ENCODE peak calls at places on chromosomes 11 and 22, in five cellular contexts. J is IMR-90, G is cardiac fibroblast, Z is RWPE2, T is H9. P is an unnamed sample.

GRCh38 chr11:101487775-101488174 is 96.0 kb downstream of the TRPC6 start:
- DNase-seq in J (peak), T (no peak), G (peak), Z (no peak), P (no peak)

GRCh38 chr11:113289341-113290187 is 24.8 kb upstream of the TTC12 start:
- DNase-seq in J (peak), T (peak), Z (no peak), G (peak), P (no peak)

GRCh38 chr11:14112721-14113120 is 150.2 kb downstream of the SPON1 start:
- DNase-seq in T (no peak), G (no peak), J (no peak), Z (no peak), P (no peak)

GRCh38 chr11:77106321-77106720 is 3.7 kb downstream of the OMP start:
- DNase-seq in Z (no peak), J (no peak), T (no peak), G (no peak), P (no peak)

GRCh38 chr22:45777046-45777851 is 105.6 kb downstream of the ATXN10 start:
- DNase-seq in Z (no peak), G (peak), J (peak), T (no peak), P (no peak)

GRCh38 chr11:8671242-8671641 is 11.2 kb downstream of the TRIM66 start:
- DNase-seq in T (peak), G (peak), J (peak), Z (no peak), P (no peak)

GRCh38 chr11:8168485-8169257 is at the start of gene RIC3:
- DNase-seq in Z (no peak), T (peak), J (no peak), G (no peak), P (peak)

GRCh38 chr11:36196476-36197099 is 92.6 kb downstream of the COMMD9 start:
- DNase-seq in G (peak), T (no peak), J (peak), Z (no peak), P (no peak)

GRCh38 chr22:29313126-29314071 is 2.1 kb downstream of the RASL10A start:
- DNase-seq in J (no peak), Z (peak), G (peak), T (peak), P (peak)

GRCh38 chr11:73804712-73805111 is 17.0 kb downstream of the MRPL48 start:
- DNase-seq in G (no peak), T (no peak), J (no peak), Z (no peak), P (no peak)

GRCh38 chr22:24807284-24807950 is 1.4 kb downstream of the SGSM1 start:
- DNase-seq in J (no peak), T (no peak), Z (no peak), G (peak), P (no peak)

GRCh38 chr11:35919244-35919643 is 24.6 kb upstream of the LDLRAD3 start:
- DNase-seq in G (peak), T (no peak), J (peak), Z (no peak), P (no peak)

GRCh38 chr11:60864856-60865513 is 2.4 kb upstream of the ZP1 start:
- DNase-seq in G (no peak), Z (peak), T (no peak), J (no peak), P (peak)

GRCh38 chr11:60860943-60861342 is 5.2 kb upstream of the PTGDR2 start:
- DNase-seq in T (no peak), J (no peak), Z (peak), G (peak), P (peak)

GRCh38 chr22:29353286-29353685 is 35.1 kb downstream of the AP1B1 start:
- DNase-seq in Z (no peak), G (no peak), T (no peak), J (no peak), P (no peak)

GRCh38 chr22:46352691-46353386 is 17.3 kb downstream of the TRMU start:
- DNase-seq in T (peak), J (peak), Z (no peak), G (peak), P (peak)

GRCh38 chr11:126105022-126105747 is 42.5 kb upstream of the CDON start:
- DNase-seq in Z (no peak), G (no peak), J (no peak), T (no peak), P (no peak)

GRCh38 chr22:40325315-40325714 is 21.0 kb upstream of the ADSL start:
- DNase-seq in G (no peak), T (no peak), Z (no peak), J (no peak), P (no peak)

GRCh38 chr11:117375960-117376359 is 48.3 kb downstream of the CEP164 start:
- DNase-seq in G (no peak), J (no peak), Z (no peak), T (no peak), P (no peak)

GRCh38 chr11:44611687-44612437 is 46.4 kb downstream of the CD82 start:
- DNase-seq in J (no peak), T (no peak), G (no peak), Z (no peak), P (no peak)

GRCh38 chr11:118953265-118953664 is 2.8 kb upstream of the UPK2 start:
- DNase-seq in Z (no peak), J (peak), T (peak), G (peak), P (no peak)

GRCh38 chr11:68704887-68705286 is 20.5 kb downstream of the GAL start:
- DNase-seq in J (no peak), G (no peak), Z (no peak), T (peak), P (no peak)

GRCh38 chr22:50726643-50727340 is 11.2 kb upstream of the ACR start:
- DNase-seq in J (no peak), T (no peak), G (no peak), Z (peak), P (peak)
- TF ChIP-seq CTCF in J (no peak), T (peak), G (no peak), Z (no peak), P (no peak)

GRCh38 chr22:38073150-38074130 is 10.5 kb downstream of the SLC16A8 start:
- DNase-seq in G (no peak), Z (no peak), T (no peak), J (no peak), P (no peak)

GRCh38 chr22:38072322-38073149 is 11.4 kb downstream of the SLC16A8 start:
- DNase-seq in Z (no peak), J (no peak), T (no peak), G (no peak), P (no peak)

GRCh38 chr22:38075961-38076360 is 8.0 kb downstream of the SLC16A8 start:
- DNase-seq in J (no peak), T (no peak), G (no peak), Z (no peak), P (no peak)

GRCh38 chr22:38075105-38075825 is 8.7 kb downstream of the SLC16A8 start:
- DNase-seq in Z (no peak), G (no peak), T (no peak), J (no peak), P (no peak)

GRCh38 chr22:38074181-38075104 is 9.5 kb downstream of the SLC16A8 start:
- DNase-seq in G (peak), T (peak), J (peak), Z (no peak), P (no peak)
- TF ChIP-seq CTCF in G (peak), T (peak), J (peak), Z (no peak), P (peak)

GRCh38 chr11:112073941-112074811 is at the start of the genes NKAPD1 and PIH1D2:
- DNase-seq in T (peak), J (peak), G (peak), Z (peak), P (no peak)
- TF ChIP-seq CTCF in T (no peak), J (no peak), G (peak), Z (no peak), P (peak)

GRCh38 chr11:93583490-93583889 is 40.3 kb upstream of the SMCO4 start:
- DNase-seq in J (no peak), T (no peak), G (no peak), Z (no peak), P (no peak)

GRCh38 chr11:93585758-93586157 is 42.6 kb upstream of the SMCO4 start:
- DNase-seq in G (peak), Z (no peak), T (no peak), J (peak), P (no peak)

GRCh38 chr11:93591247-93591898 is 48.2 kb upstream of the SMCO4 start:
- DNase-seq in T (no peak), G (peak), Z (no peak), J (peak), P (no peak)

GRCh38 chr11:93589347-93589746 is 46.2 kb upstream of the SMCO4 start:
- DNase-seq in Z (no peak), J (no peak), T (no peak), G (no peak), P (no peak)

DNA sequence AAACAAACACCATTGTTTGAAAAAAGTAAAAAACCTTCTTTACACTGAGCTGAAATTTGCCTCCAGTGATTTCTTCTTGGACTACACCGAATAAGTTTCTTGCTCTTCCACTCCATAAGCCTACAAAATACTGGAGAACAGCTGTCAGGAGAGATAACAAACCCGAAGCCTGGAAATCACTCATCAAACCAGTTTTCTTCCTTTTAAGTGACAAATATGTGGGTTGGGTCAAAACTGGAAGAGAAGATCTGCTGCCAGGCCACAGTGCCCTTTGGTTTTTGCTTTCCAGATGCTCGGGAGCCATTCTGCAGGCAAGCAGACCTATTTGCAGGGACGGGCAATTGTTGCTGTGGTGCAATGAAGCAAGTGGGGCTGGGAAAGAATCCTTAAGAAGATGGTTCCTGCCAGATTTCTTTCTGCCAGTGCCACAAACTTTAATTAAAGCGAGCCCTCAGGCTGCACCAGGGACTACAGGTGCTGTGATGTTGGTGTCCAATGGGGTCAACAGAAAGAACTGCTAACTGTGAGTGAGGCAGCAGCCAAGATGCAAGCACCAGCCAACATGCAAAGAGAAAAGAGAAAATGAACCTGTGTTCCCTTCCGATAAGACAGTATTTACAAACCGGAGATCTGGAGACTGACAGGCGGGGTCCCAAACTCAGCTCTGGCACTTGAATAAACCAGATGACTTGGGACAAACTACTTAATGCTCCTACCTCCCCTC is 44.8 kb upstream of the SMCO4 start:
- DNase-seq in T (no peak), Z (no peak), J (no peak), G (no peak), P (no peak)
- TF ChIP-seq CTCF in T (no peak), Z (no peak), J (no peak), G (no peak), P (no peak)

GRCh38 chr11:33268945-33269567 is 11.9 kb downstream of the HIPK3 start:
- DNase-seq in G (peak), T (no peak), Z (no peak), J (peak), P (no peak)

GRCh38 chr11:33266418-33267215 is 9.4 kb downstream of the HIPK3 start:
- DNase-seq in J (peak), Z (no peak), G (peak), T (no peak), P (no peak)

GRCh38 chr11:33272338-33273107 is 15.3 kb downstream of the HIPK3 start:
- DNase-seq in T (no peak), Z (no peak), J (no peak), G (no peak), P (no peak)

GRCh38 chr11:33273656-33274055 is 16.5 kb downstream of the HIPK3 start:
- DNase-seq in G (no peak), Z (no peak), T (no peak), J (no peak), P (no peak)

GRCh38 chr11:33269822-33270221 is 12.6 kb downstream of the HIPK3 start:
- DNase-seq in Z (no peak), J (no peak), T (no peak), G (no peak), P (no peak)
- TF ChIP-seq CTCF in Z (no peak), J (no peak), T (no peak), G (no peak), P (no peak)

GRCh38 chr11:82680252-82680651 is 53.4 kb downstream of the FAM181B start:
- DNase-seq in T (no peak), J (no peak), Z (no peak), G (no peak), P (no peak)

GRCh38 chr11:82671451-82671850 is 62.2 kb downstream of the FAM181B start:
- DNase-seq in Z (no peak), T (no peak), G (no peak), J (no peak), P (no peak)

GRCh38 chr11:82675838-82676237 is 57.8 kb downstream of the FAM181B start:
- DNase-seq in Z (no peak), J (no peak), G (no peak), T (peak), P (no peak)

GRCh38 chr11:82682003-82682751 is 51.5 kb downstream of the FAM181B start:
- DNase-seq in J (peak), G (peak), T (peak), Z (no peak), P (no peak)

GRCh38 chr11:82676483-82677094 is 57.1 kb downstream of the FAM181B start:
- DNase-seq in G (no peak), Z (no peak), T (no peak), J (no peak), P (no peak)
- TF ChIP-seq CTCF in G (peak), Z (peak), T (peak), J (peak), P (peak)